ENCODE peak calls at places on chromosomes 6 and 20, in eight cellular contexts. M, Z, T, B, V, C, W and N are unnamed samples.

GRCh38 chr6:76275746-76276145 is 203.3 kb upstream of the IMPG1 start:
- DNase-seq in V (no peak), Z (no peak), W (no peak), M (no peak), B (no peak), C (no peak), T (peak), N (no peak)

GRCh38 chr20:7601431-7601830 is 338.8 kb downstream of the HAO1 start:
- DNase-seq in B (no peak), T (no peak), Z (no peak), W (no peak), C (no peak), M (no peak), V (no peak), N (no peak)

GRCh38 chr6:126682440-126682839 is 342.5 kb downstream of the CENPW start:
- DNase-seq in T (no peak), Z (no peak), V (no peak), B (peak), M (no peak), W (peak), C (peak), N (no peak)

GRCh38 chr20:24842591-24843442 is 106.3 kb upstream of the CST7 start:
- DNase-seq in T (no peak), V (no peak), B (peak), C (no peak), W (no peak), M (no peak), Z (peak), N (no peak)

GRCh38 chr20:63860325-63861051 is 810 bp upstream of the ABHD16B start:
- DNase-seq in M (no peak), W (no peak), V (no peak), T (no peak), C (no peak), B (no peak), Z (no peak), N (no peak)

GRCh38 chr6:7813704-7814103 is 87.8 kb downstream of the BMP6 start:
- DNase-seq in M (no peak), C (no peak), Z (no peak), W (no peak), V (no peak), B (no peak), T (peak), N (no peak)

GRCh38 chr6:52098649-52099184 is 11.3 kb upstream of the PKHD1 start:
- DNase-seq in B (no peak), V (no peak), Z (no peak), M (no peak), T (no peak), W (no peak), C (no peak), N (no peak)

GRCh38 chr6:49772296-49772695 is 14.8 kb downstream of the PGK2 start:
- DNase-seq in T (no peak), W (no peak), M (no peak), Z (no peak), B (no peak), C (no peak), V (no peak), N (no peak)

GRCh38 chr20:56217820-56218219 is 30.7 kb upstream of the MC3R start:
- DNase-seq in B (no peak), V (no peak), W (no peak), C (no peak), T (peak), Z (no peak), M (no peak), N (no peak)

GRCh38 chr6:37130704-37131103 is 39.2 kb upstream of the PIM1 start:
- DNase-seq in B (peak), M (no peak), V (peak), T (no peak), W (peak), C (peak), Z (no peak), N (no peak)

GRCh38 chr6:90350689-90351554 is 54.3 kb upstream of the BACH2 start:
- DNase-seq in B (no peak), M (no peak), W (peak), T (no peak), Z (no peak), C (no peak), V (peak), N (peak)

GRCh38 chr20:38173237-38174156 is 8.4 kb upstream of the TGM2 start:
- DNase-seq in W (peak), Z (no peak), C (peak), B (peak), V (peak), T (peak), M (no peak), N (no peak)

GRCh38 chr20:46458891-46459750 is 52.7 kb upstream of the ELMO2 start:
- DNase-seq in T (peak), Z (peak), W (peak), B (no peak), C (no peak), M (peak), V (no peak), N (no peak)

GRCh38 chr6:7153807-7154206 is 46.0 kb downstream of the RREB1 start:
- DNase-seq in C (no peak), Z (no peak), T (no peak), B (no peak), W (no peak), M (no peak), V (no peak), N (peak)

GRCh38 chr20:55583036-55583435 is 422.3 kb downstream of the CBLN4 start:
- DNase-seq in C (no peak), T (no peak), W (no peak), B (no peak), V (no peak), M (no peak), Z (no peak), N (no peak)

GRCh38 chr6:140354296-140354695 is 979.8 kb upstream of the CITED2 start:
- DNase-seq in W (no peak), C (no peak), Z (no peak), B (no peak), M (no peak), V (no peak), T (no peak), N (no peak)

GRCh38 chr6:157614026-157614484 is 209.0 kb upstream of the SNX9 start:
- DNase-seq in V (no peak), M (no peak), C (no peak), W (peak), B (peak), T (no peak), Z (no peak), N (no peak)

GRCh38 chr6:165889636-165890403 is 226.8 kb upstream of the PDE10A start:
- DNase-seq in V (no peak), W (peak), C (peak), M (peak), B (peak), Z (peak), T (peak), N (no peak)

GRCh38 chr6:141483561-141484061 is 649.1 kb upstream of the GJE1 start:
- DNase-seq in C (peak), W (peak), V (peak), Z (no peak), M (no peak), B (peak), T (no peak), N (peak)

GRCh38 chr6:37017606-37018005 is 12.2 kb downstream of the FGD2 start:
- DNase-seq in V (no peak), T (peak), B (no peak), Z (no peak), C (no peak), M (no peak), W (no peak), N (no peak)

GRCh38 chr6:9896806-9897205 is 518.1 kb downstream of the TFAP2A start:
- DNase-seq in B (no peak), V (no peak), T (no peak), W (no peak), C (no peak), M (no peak), Z (no peak), N (no peak)

GRCh38 chr6:39367661-39368060 is 45.2 kb upstream of the KCNK16 start:
- DNase-seq in B (no peak), W (no peak), C (no peak), M (no peak), V (no peak), Z (no peak), T (no peak), N (no peak)

GRCh38 chr20:37394543-37395410 is 48.8 kb downstream of the SRC start:
- DNase-seq in Z (no peak), W (no peak), T (peak), C (no peak), M (no peak), B (peak), V (no peak), N (no peak)

GRCh38 chr6:131727467-131727866 is 16.6 kb upstream of the CTAGE9 start:
- DNase-seq in Z (no peak), T (no peak), M (no peak), B (no peak), W (no peak), V (no peak), C (no peak), N (no peak)

GRCh38 chr6:169340395-169340794 is 86.7 kb upstream of the THBS2 start:
- DNase-seq in T (no peak), V (no peak), C (no peak), M (no peak), Z (no peak), W (no peak), B (peak), N (no peak)

GRCh38 chr6:167543602-167544506 is 219.0 kb downstream of the TTLL2 start:
- DNase-seq in Z (no peak), V (no peak), C (peak), M (no peak), T (no peak), B (peak), W (peak), N (no peak)

GRCh38 chr6:2839195-2839981 is 2.3 kb downstream of the SERPINB1 start:
- DNase-seq in W (peak), Z (no peak), M (no peak), V (no peak), C (peak), T (no peak), B (peak), N (no peak)

GRCh38 chr6:169589699-169590257 is 112.1 kb downstream of the WDR27 start:
- DNase-seq in Z (no peak), T (no peak), M (no peak), B (peak), V (no peak), W (no peak), C (no peak), N (no peak)

GRCh38 chr6:116629467-116630063 is 13.3 kb downstream of the RSPH4A start:
- DNase-seq in M (no peak), C (peak), W (no peak), B (no peak), Z (no peak), V (no peak), T (no peak), N (no peak)

GRCh38 chr20:33803921-33804337 is 7.2 kb upstream of the CHMP4B start:
- DNase-seq in T (no peak), V (no peak), C (peak), B (peak), W (peak), M (no peak), Z (no peak), N (no peak)

GRCh38 chr6:86107985-86108384 is 465.3 kb upstream of the SYNCRIP start:
- DNase-seq in W (no peak), T (no peak), M (no peak), C (no peak), V (no peak), B (no peak), Z (no peak), N (no peak)

GRCh38 chr6:88651400-88651799 is 312.0 kb downstream of the RNGTT start:
- DNase-seq in T (no peak), Z (no peak), M (no peak), V (no peak), B (no peak), C (no peak), W (no peak), N (no peak)

GRCh38 chr20:3137492-3137891 is 22.2 kb downstream of the FASTKD5 start:
- DNase-seq in V (no peak), B (no peak), T (no peak), C (no peak), Z (no peak), M (no peak), W (no peak), N (no peak)

GRCh38 chr6:42029881-42030280 is 20.4 kb upstream of the TAF8 start:
- DNase-seq in V (no peak), M (no peak), T (no peak), W (no peak), Z (no peak), B (no peak), C (no peak), N (no peak)

GRCh38 chr6:148223424-148223842 is 119.2 kb upstream of the SASH1 start:
- DNase-seq in T (no peak), C (peak), Z (no peak), B (peak), W (peak), M (no peak), V (no peak), N (no peak)

GRCh38 chr20:53030061-53030460 is 57.9 kb downstream of the TSHZ2 start:
- DNase-seq in V (no peak), Z (no peak), B (no peak), T (no peak), C (no peak), W (no peak), M (no peak), N (no peak)
- TF ChIP-seq CTCF in V (no peak), Z (no peak), B (no peak), T (no peak), C (no peak), W (no peak), M (no peak), N (no peak)

DNA sequence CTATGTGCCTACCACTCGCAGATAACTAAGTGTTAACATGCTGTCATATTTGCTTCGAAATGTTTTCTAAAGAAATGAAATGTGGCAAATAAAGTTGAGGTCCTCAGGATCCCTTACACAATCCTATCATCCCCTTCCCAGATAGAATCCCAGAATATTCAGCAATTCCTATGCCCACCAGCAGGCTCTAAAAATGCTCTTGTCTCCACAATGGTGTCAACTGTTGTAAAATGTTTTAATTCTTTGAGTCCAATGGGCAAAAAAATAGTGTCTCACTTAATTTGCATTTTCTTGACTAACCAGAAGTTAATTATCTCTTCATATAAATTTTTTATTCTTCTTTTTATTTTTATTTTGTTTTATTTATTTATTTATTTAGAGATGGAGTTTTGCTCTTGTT is 103.9 kb upstream of the MAP7 start:
- DNase-seq in T (no peak), B (no peak), C (no peak), W (no peak), V (no peak), M (no peak), Z (no peak), N (no peak)
- TF ChIP-seq CTCF in T (no peak), B (no peak), C (peak), W (peak), V (no peak), M (peak), Z (no peak), N (no peak)

GRCh38 chr20:40606660-40607059 is 82.4 kb downstream of the MAFB start:
- DNase-seq in M (no peak), B (no peak), Z (no peak), W (no peak), V (no peak), T (peak), C (no peak), N (no peak)
- TF ChIP-seq CTCF in M (no peak), B (peak), Z (no peak), W (peak), V (no peak), T (peak), C (no peak), N (no peak)

DNA sequence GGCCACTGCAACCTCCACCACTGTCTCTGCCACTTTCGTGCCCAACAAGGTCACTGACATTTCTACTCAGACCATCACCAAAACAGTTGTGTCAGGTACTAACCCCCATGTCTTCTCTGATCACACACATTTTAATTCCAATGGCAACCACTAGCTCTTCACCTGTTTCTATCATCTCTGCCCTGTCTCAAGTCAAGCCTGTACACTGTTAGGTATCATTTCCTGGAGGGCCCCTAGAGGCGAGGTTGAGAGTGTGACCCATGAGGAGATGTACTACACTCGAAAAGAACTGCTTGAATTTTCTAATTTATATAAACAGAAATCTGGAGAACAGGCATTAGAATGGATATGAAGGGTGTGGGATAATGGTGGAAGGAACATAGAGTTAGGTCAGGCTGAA is 17.4 kb upstream of the MUC21 start:
- DNase-seq in Z (no peak), T (no peak), W (no peak), B (no peak), V (no peak), M (no peak), C (no peak), N (no peak)
- TF ChIP-seq CTCF in Z (no peak), T (no peak), W (no peak), B (no peak), V (no peak), M (no peak), C (no peak), N (no peak)

DNA sequence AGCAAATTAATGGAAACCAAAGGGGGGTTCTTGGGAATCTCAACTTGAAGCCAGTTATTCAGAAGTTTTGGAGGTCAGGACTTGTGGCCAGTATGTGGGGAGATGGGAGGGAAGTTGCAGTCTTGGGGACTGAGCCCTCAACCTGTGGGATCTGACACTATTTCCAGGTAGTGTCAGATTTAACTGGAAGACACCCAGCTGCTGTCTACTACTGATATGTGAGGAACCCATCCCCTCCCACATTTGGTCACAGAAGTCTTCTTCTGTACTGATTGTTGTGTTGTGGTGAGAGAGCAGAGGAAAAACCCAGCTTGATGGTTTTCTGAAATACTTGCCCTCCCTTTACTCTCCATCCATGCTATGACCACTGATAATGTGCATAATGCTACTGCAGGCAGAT is 134.0 kb downstream of the QRSL1 start:
- DNase-seq in C (no peak), B (no peak), T (no peak), Z (no peak), M (no peak), W (no peak), V (no peak), N (no peak)
- TF ChIP-seq CTCF in C (no peak), B (no peak), T (no peak), Z (no peak), M (no peak), W (no peak), V (no peak), N (no peak)

DNA sequence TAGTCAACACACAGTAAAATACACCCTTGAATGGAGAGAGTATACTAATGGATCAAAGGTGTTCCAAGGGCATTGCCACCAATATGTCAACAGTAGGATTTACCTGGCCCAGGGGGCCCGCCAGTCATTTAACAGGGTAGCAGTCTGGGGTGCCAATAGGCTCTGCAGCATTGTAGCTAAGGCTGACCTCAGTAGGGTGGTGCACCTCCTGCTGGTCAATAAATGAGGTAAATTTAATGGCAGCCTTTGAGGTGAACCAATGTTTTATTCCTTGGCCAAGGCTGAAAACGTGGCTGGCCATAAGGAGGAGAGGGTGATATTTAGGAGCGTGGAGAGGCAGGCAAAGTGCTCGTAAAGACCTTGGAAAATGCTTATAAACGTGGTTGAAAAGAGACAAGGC is 147.2 kb downstream of the RPS12 start:
- DNase-seq in M (no peak), T (peak), Z (peak), B (no peak), C (no peak), W (no peak), V (no peak), N (no peak)
- TF ChIP-seq CTCF in M (no peak), T (peak), Z (no peak), B (peak), C (no peak), W (peak), V (no peak), N (no peak)